ENCODE peak calls at places on chromosome X, in seven cellular contexts. D, Z, M, X, C, U and W are unnamed samples.

GRCh38 chrX:72245461-72246089 is 6.7 kb upstream of the ERCC6L start:
- DNase-seq in D (peak), C (peak), X (peak), U (peak), Z (peak), M (no peak), W (peak)

GRCh38 chrX:15747626-15748173 is 9.6 kb downstream of the CA5B start:
- DNase-seq in X (no peak), M (no peak), Z (peak), D (no peak), U (no peak), C (no peak), W (no peak)

GRCh38 chrX:97308161-97308560 is 424.5 kb downstream of the RPA4 start:
- DNase-seq in M (no peak), C (no peak), X (no peak), Z (no peak), D (peak), U (no peak), W (no peak)

GRCh38 chrX:147962476-147962875 is 18.7 kb upstream of the FMR1NB start:
- DNase-seq in X (no peak), D (no peak), C (no peak), M (no peak), U (no peak), Z (no peak), W (no peak)

GRCh38 chrX:39946822-39947221 is 150.9 kb downstream of the BCOR start:
- DNase-seq in C (peak), Z (no peak), U (no peak), M (no peak), D (peak), X (no peak), W (no peak)

GRCh38 chrX:12007881-12008280 is 130.4 kb upstream of the FRMPD4 start:
- DNase-seq in Z (no peak), X (no peak), C (peak), U (no peak), M (no peak), D (peak), W (no peak)

GRCh38 chrX:19627081-19627480 is 111.8 kb upstream of the MAP3K15 start:
- DNase-seq in X (no peak), U (no peak), C (no peak), M (no peak), Z (no peak), D (no peak), W (no peak)

GRCh38 chrX:112852850-112853249 is 12.2 kb upstream of the AMOT start:
- DNase-seq in X (no peak), M (no peak), Z (no peak), D (no peak), C (no peak), U (no peak), W (no peak)

GRCh38 chrX:103012945-103013344 is 51.0 kb downstream of the BEX1 start:
- DNase-seq in U (no peak), C (no peak), D (no peak), M (no peak), X (no peak), Z (no peak), W (no peak)

GRCh38 chrX:15675490-15675921 is 10.9 kb upstream of the CLTRN start:
- DNase-seq in D (no peak), X (no peak), U (peak), M (peak), Z (peak), C (no peak), W (peak)

GRCh38 chrX:4182010-4182806 is 468.8 kb upstream of the PRKX start:
- DNase-seq in U (peak), D (no peak), X (peak), C (no peak), M (no peak), Z (peak), W (peak)

GRCh38 chrX:150693782-150694574 is 782 bp downstream of the MTMR1 start:
- DNase-seq in C (peak), D (peak), M (no peak), Z (peak), U (peak), X (peak), W (peak)

GRCh38 chrX:48747415-48748026 is 14.0 kb upstream of the GLOD5 start:
- DNase-seq in M (no peak), C (no peak), D (no peak), Z (no peak), X (no peak), U (no peak), W (no peak)

GRCh38 chrX:73577368-73577767 is 14.4 kb downstream of the CHIC1 start:
- DNase-seq in Z (peak), M (peak), D (peak), C (peak), X (no peak), U (no peak), W (no peak)

GRCh38 chrX:30570505-30570904 is 7.1 kb downstream of the TASL start:
- DNase-seq in U (no peak), M (no peak), Z (no peak), X (no peak), D (peak), C (peak), W (no peak)

GRCh38 chrX:100662791-100663190 is 18.8 kb downstream of the SRPX2 start:
- DNase-seq in U (no peak), M (no peak), X (no peak), C (peak), Z (no peak), D (peak), W (no peak)

GRCh38 chrX:46554942-46555341 is 9.7 kb upstream of the ZNF674 start:
- DNase-seq in Z (no peak), M (no peak), X (no peak), U (no peak), D (peak), C (peak), W (no peak)
- H3K23ac ChIP-seq in Z (no peak), M (no peak), X (no peak), U (no peak), D (no peak), C (no peak), W (no peak)

GRCh38 chrX:153379971-153380581 is 21.1 kb downstream of the PNMA6E start:
- DNase-seq in M (no peak), U (no peak), D (no peak), Z (no peak), C (peak), X (no peak), W (no peak)
- H3K4me2 ChIP-seq in M (no peak), U (no peak), D (no peak), Z (no peak), C (no peak), X (no peak), W (no peak)

GRCh38 chrX:24364326-24364725 is 3.9 kb downstream of the SUPT20HL1 start:
- DNase-seq in D (no peak), X (no peak), Z (no peak), C (no peak), U (no peak), M (no peak), W (no peak)

GRCh38 chrX:24360272-24360671 is at the start of gene SUPT20HL1:
- DNase-seq in D (no peak), X (no peak), U (no peak), M (no peak), C (no peak), Z (no peak), W (no peak)

GRCh38 chrX:24369816-24370215 is 9.4 kb downstream of the SUPT20HL1 start:
- DNase-seq in M (no peak), D (no peak), C (no peak), X (no peak), U (no peak), Z (no peak), W (peak)

DNA sequence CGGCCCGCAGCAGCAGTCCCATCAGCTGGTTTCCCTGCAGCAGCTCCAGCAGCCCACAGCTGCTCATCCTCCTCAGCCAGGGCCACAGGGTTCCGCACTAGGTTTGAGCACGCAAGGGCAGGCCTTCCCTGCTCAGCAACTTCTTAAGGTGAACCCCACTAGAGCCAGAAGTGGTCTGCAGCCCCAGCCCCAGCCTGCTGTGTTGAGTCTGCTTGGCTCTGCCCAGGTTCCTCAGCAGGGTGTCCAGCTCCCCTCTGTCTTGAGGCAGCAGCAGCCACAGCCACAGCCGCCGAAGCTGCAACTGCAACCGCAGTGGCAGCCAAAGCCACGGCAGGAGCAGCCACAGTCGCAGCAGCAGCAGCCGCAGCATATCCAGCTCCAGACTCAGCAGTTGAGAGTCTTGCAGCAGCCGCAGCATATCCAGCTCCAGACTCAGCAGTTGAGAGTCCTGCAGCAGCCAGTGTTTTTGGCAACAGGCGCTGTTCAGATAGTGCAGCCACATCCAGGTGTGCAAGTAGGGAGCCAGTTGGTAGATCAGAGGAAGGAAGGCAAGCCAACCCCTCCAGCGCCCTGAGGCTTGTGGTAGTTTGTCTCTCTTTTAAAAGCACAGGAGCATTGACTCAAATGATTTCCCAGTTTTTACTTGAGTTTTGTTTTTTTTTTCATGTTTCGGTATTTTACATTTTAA is 4.6 kb downstream of the SUPT20HL1 start:
- DNase-seq in X (no peak), M (no peak), C (no peak), Z (no peak), D (no peak), U (no peak), W (no peak)
- H3K23ac ChIP-seq in X (no peak), M (no peak), C (no peak), Z (no peak), D (no peak), U (no peak), W (no peak)

GRCh38 chrX:13750812-13751211 is 16.3 kb downstream of the OFD1 start:
- DNase-seq in M (no peak), X (no peak), Z (no peak), D (no peak), U (no peak), C (no peak), W (no peak)

GRCh38 chrX:13750204-13750603 is 15.7 kb downstream of the OFD1 start:
- DNase-seq in C (peak), D (peak), Z (peak), U (no peak), X (peak), M (no peak), W (no peak)

GRCh38 chrX:13754765-13755164 is 20.2 kb downstream of the OFD1 start:
- DNase-seq in U (no peak), Z (no peak), C (no peak), D (no peak), X (no peak), M (no peak), W (no peak)

GRCh38 chrX:13752141-13752540 is 17.6 kb downstream of the OFD1 start:
- DNase-seq in U (no peak), M (no peak), X (no peak), C (no peak), Z (no peak), D (no peak), W (no peak)

DNA sequence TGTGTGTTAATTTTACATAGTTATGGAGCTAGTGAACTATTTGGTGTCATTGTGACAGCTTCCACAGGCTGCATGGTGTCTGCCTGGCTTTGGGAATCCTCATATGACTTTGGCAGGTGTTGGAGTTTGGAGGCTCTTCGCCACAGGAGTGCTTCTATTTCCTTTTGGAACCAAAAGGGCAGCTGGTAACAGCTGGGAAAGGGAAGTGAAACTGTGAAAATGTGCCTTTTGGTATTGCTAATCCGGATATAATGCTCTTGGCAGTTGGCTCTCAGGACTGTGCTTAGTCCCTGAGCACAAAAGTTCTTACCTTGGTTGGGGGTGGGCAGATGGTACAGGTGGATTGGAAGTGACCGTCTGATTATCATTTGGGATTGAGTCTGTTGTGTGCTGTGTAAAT is 18.1 kb downstream of the OFD1 start:
- DNase-seq in D (no peak), X (no peak), U (no peak), C (no peak), M (no peak), Z (no peak), W (no peak)
- H3K4me2 ChIP-seq in D (no peak), X (no peak), U (no peak), C (no peak), M (no peak), Z (no peak), W (no peak)

GRCh38 chrX:77162777-77163176 is 284.4 kb upstream of the FGF16 start:
- DNase-seq in Z (no peak), D (no peak), U (no peak), X (no peak), M (no peak), C (no peak), W (no peak)

GRCh38 chrX:77167993-77168392 is 279.2 kb upstream of the FGF16 start:
- DNase-seq in U (no peak), C (no peak), D (no peak), Z (no peak), M (no peak), X (no peak), W (no peak)
- H3K23ac ChIP-seq in U (no peak), C (no peak), D (no peak), Z (no peak), M (no peak), X (no peak), W (no peak)